ENCODE peak calls at places on chromosomes 2 and 18, in ten cellular contexts. O, C, A, X, W, V, U, S, N and K are unnamed samples.

GRCh38 chr2:16260041-16260440 is 319.7 kb downstream of the MYCN start:
- DNase-seq in C (no peak), O (no peak), U (no peak), A (no peak), W (no peak), X (no peak), N (no peak), V (peak), S (no peak), K (no peak)

GRCh38 chr18:24271381-24272331 is 126.0 kb downstream of the OSBPL1A start:
- DNase-seq in S (peak), N (peak), C (no peak), V (peak), W (peak), O (peak), A (no peak), U (peak), X (no peak), K (peak)

GRCh38 chr2:46510596-46511177 is 31.3 kb downstream of the TMEM247 start:
- DNase-seq in U (no peak), X (no peak), C (no peak), S (no peak), N (no peak), O (no peak), A (no peak), W (no peak), V (no peak), K (peak)

GRCh38 chr2:230916218-230916617 is 8.8 kb downstream of the GPR55 start:
- DNase-seq in X (no peak), N (no peak), V (peak), O (no peak), U (no peak), W (no peak), C (no peak), S (no peak), A (no peak), K (no peak)

GRCh38 chr2:140273396-140273795 is 1493.2 kb upstream of the NXPH2 start:
- DNase-seq in W (no peak), S (no peak), C (no peak), X (no peak), U (no peak), O (no peak), A (no peak), V (no peak), N (no peak), K (no peak)

GRCh38 chr2:2848198-2848597 is 517.1 kb upstream of the MYT1L start:
- DNase-seq in V (no peak), O (no peak), X (no peak), U (no peak), W (peak), C (no peak), S (no peak), A (no peak), N (no peak), K (no peak)

GRCh38 chr2:201194097-201194496 is 11.2 kb downstream of the CASP10 start:
- DNase-seq in X (peak), N (no peak), S (peak), C (no peak), V (no peak), O (no peak), A (no peak), U (no peak), W (no peak), K (no peak)

GRCh38 chr18:28684746-28685145 is 507.8 kb upstream of the CDH2 start:
- DNase-seq in U (no peak), X (no peak), V (no peak), C (no peak), A (no peak), S (no peak), W (no peak), N (no peak), O (no peak), K (no peak)

GRCh38 chr2:222000326-222000725 is 298.5 kb downstream of the PAX3 start:
- DNase-seq in O (no peak), A (no peak), X (no peak), C (no peak), N (peak), U (no peak), W (no peak), V (no peak), S (no peak), K (peak)

GRCh38 chr2:177123048-177123447 is 89.5 kb upstream of the HNRNPA3 start:
- DNase-seq in W (no peak), N (no peak), C (no peak), X (no peak), V (peak), S (no peak), U (no peak), A (no peak), O (no peak), K (no peak)

GRCh38 chr18:55401638-55402191 is 186.3 kb downstream of the TCF4 start:
- DNase-seq in X (no peak), S (no peak), A (no peak), U (no peak), O (peak), C (no peak), N (no peak), W (peak), V (peak), K (peak)